ENCODE peak calls at places on chromosome 14, in seven cellular contexts. Y is activated CD4-positive, alpha-beta T cell treated with anti-CD3 and anti-CD28 coated beads for 48 hours; R is left kidney; S is smooth muscle cell of the brain vasculature; D is activated CD8-positive, alpha-beta memory T cell treated with anti-CD3 and anti-CD28 coated beads for 48 hours; P is retinal pigment epithelial cell; T is fibroblast of the conjunctiva. C is an unnamed sample.

GRCh38 chr14:41073544-41073943 is 533.1 kb upstream of the LRFN5 start:
- DNase-seq in P (no peak), Y (no peak), T (no peak), S (no peak), R (no peak), D (no peak), C (no peak)

GRCh38 chr14:69695664-69696527 is 71.0 kb upstream of the SRSF5 start:
- DNase-seq in S (no peak), D (no peak), T (peak), Y (no peak), P (peak), R (peak), C (no peak)

GRCh38 chr14:63652406-63652805 is 10.7 kb upstream of the WDR89 start:
- DNase-seq in Y (peak), D (no peak), T (no peak), S (no peak), P (no peak), R (no peak), C (no peak)

GRCh38 chr14:58096731-58097130 is 55.3 kb downstream of the ARMH4 start:
- DNase-seq in Y (no peak), T (no peak), R (no peak), P (no peak), S (no peak), D (no peak), C (no peak)

GRCh38 chr14:104293231-104293841 is 154.9 kb downstream of the KIF26A start:
- DNase-seq in Y (no peak), S (no peak), P (no peak), R (no peak), T (no peak), D (no peak), C (no peak)

GRCh38 chr14:20820063-20820904 is 17.6 kb upstream of the RNASE1 start:
- DNase-seq in S (no peak), P (no peak), Y (no peak), D (no peak), T (no peak), R (no peak), C (peak)

GRCh38 chr14:74141703-74142102 is 56.9 kb downstream of the LIN52 start:
- DNase-seq in P (peak), R (peak), D (no peak), T (no peak), S (no peak), Y (no peak), C (no peak)

GRCh38 chr14:93025055-93025454 is 90.7 kb downstream of the ITPK1 start:
- DNase-seq in R (no peak), Y (peak), D (no peak), S (no peak), P (no peak), T (no peak), C (no peak)

GRCh38 chr14:101224356-101225115 is 321.0 kb upstream of the RTL1 start:
- DNase-seq in Y (no peak), P (no peak), R (peak), S (no peak), D (no peak), T (no peak), C (no peak)

GRCh38 chr14:56008160-56008559 is 110.1 kb upstream of the PELI2 start:
- DNase-seq in S (no peak), D (no peak), T (no peak), R (no peak), Y (no peak), P (no peak), C (no peak)

GRCh38 chr14:101034986-101035385 is 131.5 kb upstream of the RTL1 start:
- DNase-seq in P (no peak), Y (no peak), R (no peak), T (no peak), D (no peak), S (no peak), C (no peak)

GRCh38 chr14:32400480-32400879 is 71.4 kb downstream of the AKAP6 start:
- DNase-seq in R (no peak), D (no peak), T (no peak), Y (no peak), S (no peak), P (no peak), C (no peak)

GRCh38 chr14:67623114-67623513 is 3.4 kb downstream of the ARG2 start:
- DNase-seq in T (no peak), Y (no peak), D (no peak), S (no peak), P (no peak), R (peak), C (no peak)

GRCh38 chr14:67436006-67436866 is 24.3 kb upstream of the PLEK2 start:
- DNase-seq in Y (no peak), T (no peak), D (no peak), R (no peak), S (no peak), P (no peak), C (no peak)

GRCh38 chr14:29805415-29806123 is 122.1 kb downstream of the PRKD1 start:
- DNase-seq in P (peak), D (no peak), R (no peak), Y (no peak), T (peak), S (peak), C (no peak)

GRCh38 chr14:49497725-49498348 is 88.3 kb downstream of the RPS29 start:
- DNase-seq in Y (peak), S (peak), P (peak), T (peak), D (no peak), R (peak), C (peak)

GRCh38 chr14:73462815-73463214 is 4.5 kb upstream of the NUMB start:
- DNase-seq in S (no peak), R (no peak), Y (no peak), D (no peak), T (peak), P (no peak), C (no peak)

GRCh38 chr14:64549805-64550538 is at the start of gene PPP1R36:
- DNase-seq in S (no peak), T (no peak), P (no peak), R (peak), Y (peak), D (no peak), C (no peak)

GRCh38 chr14:31261859-31262739 is 54.5 kb upstream of the HECTD1 start:
- DNase-seq in R (peak), P (peak), D (no peak), T (no peak), S (no peak), Y (no peak), C (no peak)

GRCh38 chr14:68862954-68863594 is 70.2 kb upstream of the ZFP36L1 start:
- DNase-seq in Y (peak), P (peak), R (peak), S (peak), D (no peak), T (peak), C (peak)

GRCh38 chr14:83975435-83976222 is 1554.3 kb upstream of the FLRT2 start:
- DNase-seq in D (no peak), R (peak), Y (no peak), T (no peak), P (peak), S (peak), C (no peak)

GRCh38 chr14:39492267-39492666 is 60.0 kb upstream of the FBXO33 start:
- DNase-seq in D (no peak), T (peak), Y (no peak), R (no peak), P (peak), S (peak), C (no peak)

GRCh38 chr14:103118019-103118662 is 5.1 kb upstream of the TNFAIP2 start:
- DNase-seq in P (no peak), D (no peak), S (no peak), Y (no peak), T (no peak), R (peak), C (no peak)

GRCh38 chr14:53924754-53925153 is 31.9 kb downstream of the BMP4 start:
- DNase-seq in D (no peak), R (peak), S (peak), T (no peak), P (peak), Y (no peak), C (no peak)

GRCh38 chr14:69284170-69284569 is 24.2 kb downstream of the GALNT16 start:
- DNase-seq in P (no peak), D (no peak), R (no peak), S (no peak), Y (no peak), T (no peak), C (no peak)

GRCh38 chr14:72619071-72619710 is 274.7 kb downstream of the DPF3 start:
- DNase-seq in T (no peak), R (peak), S (no peak), Y (no peak), D (no peak), P (no peak), C (no peak)

GRCh38 chr14:96176811-96177211 is 27.8 kb upstream of the BDKRB2 start:
- DNase-seq in P (no peak), Y (no peak), T (peak), D (no peak), R (no peak), S (no peak), C (no peak)

GRCh38 chr14:88473791-88474190 is 81.0 kb downstream of the PTPN21 start:
- DNase-seq in T (no peak), P (no peak), R (peak), S (no peak), Y (no peak), D (no peak), C (no peak)

GRCh38 chr14:101507306-101508150 is 53.8 kb upstream of the DIO3 start:
- DNase-seq in S (no peak), Y (no peak), R (no peak), P (no peak), T (no peak), D (no peak), C (no peak)

GRCh38 chr14:105774001-105774400 is 247.6 kb downstream of the TMEM121 start:
- DNase-seq in S (no peak), Y (no peak), R (no peak), P (no peak), D (no peak), T (no peak), C (no peak)

GRCh38 chr14:59265808-59266207 is 77.3 kb downstream of the DAAM1 start:
- DNase-seq in R (no peak), Y (peak), D (no peak), P (no peak), S (no peak), T (no peak), C (no peak)

GRCh38 chr14:103516426-103517171 is 6.0 kb downstream of the CKB start:
- DNase-seq in S (no peak), R (no peak), T (no peak), P (no peak), Y (no peak), D (no peak), C (no peak)

GRCh38 chr14:101704140-101704539 is 57.4 kb upstream of the PPP2R5C start:
- DNase-seq in D (no peak), S (no peak), R (no peak), T (no peak), P (no peak), Y (no peak), C (no peak)

GRCh38 chr14:104783484-104784217 is 11.9 kb downstream of the AKT1 start:
- DNase-seq in R (no peak), T (no peak), S (no peak), D (no peak), Y (no peak), P (no peak), C (no peak)

GRCh38 chr14:80325112-80325511 is 113.8 kb upstream of the DIO2 start:
- DNase-seq in S (no peak), P (no peak), T (no peak), Y (no peak), R (no peak), D (no peak), C (no peak)

GRCh38 chr14:105135700-105136395 is 32.7 kb downstream of the JAG2 start:
- DNase-seq in D (no peak), S (no peak), Y (no peak), T (no peak), P (no peak), R (no peak), C (no peak)

GRCh38 chr14:29390046-29390841 is 537.4 kb downstream of the PRKD1 start:
- DNase-seq in T (no peak), Y (no peak), S (no peak), P (no peak), D (no peak), R (peak), C (no peak)

GRCh38 chr14:43898709-43899108 is 608.4 kb downstream of the FSCB start:
- DNase-seq in S (no peak), D (no peak), R (peak), T (no peak), P (no peak), Y (no peak), C (no peak)

GRCh38 chr14:35285168-35285990 is 6.8 kb upstream of the PSMA6 start:
- DNase-seq in R (no peak), Y (peak), D (no peak), S (no peak), P (no peak), T (no peak), C (no peak)

GRCh38 chr14:77097006-77097688 is 911 bp upstream of the CIPC start:
- DNase-seq in P (no peak), R (no peak), S (no peak), Y (no peak), T (no peak), D (no peak), C (no peak)

C was measured in iPS DF 6.9.